ENCODE peak calls at places on chromosomes 13 and 19, in five cellular contexts. L is hypothalamus; D is activated T-helper 9 cell treated with anti-CD3 and anti-CD28 coated beads, Interleukin-2, amount 50 U/mL, for 16 hours; S is stomach; V is activated T-cell treated with anti-CD3 and anti-CD28 coated beads for 1 hour. Q is an unnamed sample.

GRCh38 chr13:30318026-30318425 is 10.7 kb upstream of the KATNAL1 start:
- DNase-seq in L (no peak), D (no peak), S (no peak), V (no peak), Q (no peak)

GRCh38 chr19:19474950-19475781 is 40.2 kb downstream of the TSSK6 start:
- DNase-seq in L (no peak), D (no peak), S (no peak), V (no peak), Q (no peak)

GRCh38 chr13:44385401-44385800 is 11.8 kb downstream of the SERP2 start:
- DNase-seq in L (no peak), D (no peak), S (no peak), V (no peak), Q (no peak)

GRCh38 chr13:40317980-40318327 is 348.5 kb downstream of the FOXO1 start:
- DNase-seq in L (no peak), D (no peak), S (no peak), V (no peak), Q (no peak)

GRCh38 chr13:75359266-75359665 is 122.7 kb downstream of the TBC1D4 start:
- DNase-seq in L (no peak), D (no peak), S (no peak), V (no peak), Q (no peak)

GRCh38 chr13:75762066-75762937 is 126.2 kb downstream of the LMO7 start:
- DNase-seq in L (no peak), D (no peak), S (peak), V (no peak), Q (peak)

GRCh38 chr13:24626449-24626848 is 53.8 kb upstream of the ATP12A start:
- DNase-seq in L (no peak), D (no peak), S (peak), V (no peak), Q (no peak)

GRCh38 chr19:5718579-5719273 is 1.2 kb downstream of the LONP1 start:
- DNase-seq in L (no peak), D (peak), S (no peak), V (no peak), Q (no peak)

GRCh38 chr19:53549354-53549753 is 11.4 kb downstream of the ZNF331 start:
- DNase-seq in L (no peak), D (no peak), S (no peak), V (no peak), Q (no peak)

GRCh38 chr13:41678320-41678719 is 221.0 kb downstream of the RGCC start:
- DNase-seq in L (no peak), D (no peak), S (no peak), V (no peak), Q (no peak)

GRCh38 chr13:97121894-97122293 is 100.2 kb upstream of the MBNL2 start:
- DNase-seq in L (no peak), D (no peak), S (no peak), V (no peak), Q (no peak)

GRCh38 chr13:23385931-23386330 is 47.6 kb downstream of the SACS start:
- DNase-seq in L (no peak), D (no peak), S (no peak), V (no peak), Q (no peak)

GRCh38 chr13:32829269-32829668 is 187.0 kb upstream of the KL start:
- DNase-seq in L (no peak), D (no peak), S (no peak), V (no peak), Q (no peak)

GRCh38 chr13:106284358-106284757 is 251.1 kb downstream of the EFNB2 start:
- DNase-seq in L (no peak), D (no peak), S (no peak), V (no peak), Q (no peak)

GRCh38 chr19:435056-435706 is 25.7 kb downstream of the SHC2 start:
- DNase-seq in L (no peak), D (no peak), S (no peak), V (no peak), Q (no peak)

GRCh38 chr13:94656766-94657165 is 55.1 kb downstream of the GPR180 start:
- DNase-seq in L (no peak), D (no peak), S (no peak), V (no peak), Q (no peak)

GRCh38 chr13:78586706-78587105 is 16.6 kb downstream of the POU4F1 start:
- DNase-seq in L (no peak), D (no peak), S (no peak), V (no peak), Q (no peak)

GRCh38 chr13:99320693-99321481 is 13.7 kb upstream of the GPR183 start:
- DNase-seq in L (no peak), D (no peak), S (no peak), V (no peak), Q (no peak)

GRCh38 chr13:110788778-110789177 is 75.3 kb downstream of the ING1 start:
- DNase-seq in L (no peak), D (no peak), S (no peak), V (no peak), Q (no peak)

GRCh38 chr19:5893907-5894703 is 9.5 kb downstream of the NDUFA11 start:
- DNase-seq in L (no peak), D (no peak), S (no peak), V (no peak), Q (peak)

GRCh38 chr13:111383591-111384440 is 63.4 kb downstream of the TEX29 start:
- DNase-seq in L (no peak), D (no peak), S (peak), V (no peak), Q (no peak)

GRCh38 chr13:48493076-48493765 is 39.7 kb downstream of the RCBTB2 start:
- DNase-seq in L (no peak), D (no peak), S (no peak), V (no peak), Q (no peak)

GRCh38 chr19:54160182-54160811 is 776 bp upstream of the LENG1 start:
- DNase-seq in L (no peak), D (no peak), S (no peak), V (no peak), Q (no peak)

GRCh38 chr19:56905616-56906015 is 65.1 kb upstream of the PEG3 start:
- DNase-seq in L (no peak), D (no peak), S (no peak), V (no peak), Q (no peak)

GRCh38 chr19:38278751-38279150 is 14.4 kb downstream of the SPINT2 start:
- DNase-seq in L (no peak), D (no peak), S (no peak), V (no peak), Q (no peak)

GRCh38 chr19:54335979-54336892 is 2.7 kb downstream of the LILRA4 start:
- DNase-seq in L (no peak), D (no peak), S (no peak), V (no peak), Q (no peak)

Q was measured in prostate gland.